ENCODE peak calls at places on chromosomes 16 and 17, in six cellular contexts. One of them, this sample, is unnamed.

GRCh38 chr16:17348042-17348783 is 122.5 kb downstream of the XYLT1 start:
- DNase-seq in SK-N-SH: no peak
- DNase-seq in A549: no peak
- DNase-seq in Karpas-422: no peak
- DNase-seq in PC-3: no peak
- DNase-seq in GM23248: no peak
- DNase-seq in this sample: no peak

GRCh38 chr17:61833536-61834203 is 29.7 kb downstream of the BRIP1 start:
- DNase-seq in A549: peak
- DNase-seq in SK-N-SH: no peak
- DNase-seq in PC-3: peak
- DNase-seq in Karpas-422: no peak
- DNase-seq in GM23248: peak
- DNase-seq in this sample: peak

GRCh38 chr16:54928421-54929089 is 2.1 kb upstream of the IRX5 start:
- DNase-seq in GM23248: peak
- DNase-seq in Karpas-422: peak
- DNase-seq in PC-3: no peak
- DNase-seq in A549: peak
- DNase-seq in SK-N-SH: peak
- DNase-seq in this sample: peak

GRCh38 chr17:57586099-57586702 is 158.9 kb downstream of the CCDC182 start:
- DNase-seq in PC-3: no peak
- DNase-seq in GM23248: no peak
- DNase-seq in Karpas-422: no peak
- DNase-seq in A549: no peak
- DNase-seq in SK-N-SH: peak
- DNase-seq in this sample: no peak

GRCh38 chr17:47700471-47701449 is 6.8 kb downstream of the TBKBP1 start:
- DNase-seq in GM23248: no peak
- DNase-seq in A549: no peak
- DNase-seq in SK-N-SH: no peak
- DNase-seq in Karpas-422: no peak
- DNase-seq in PC-3: no peak
- DNase-seq in this sample: no peak

GRCh38 chr16:87210949-87211348 is 106.2 kb downstream of the C16orf95 start:
- DNase-seq in SK-N-SH: no peak
- DNase-seq in A549: no peak
- DNase-seq in Karpas-422: no peak
- DNase-seq in PC-3: peak
- DNase-seq in GM23248: peak
- DNase-seq in this sample: peak

GRCh38 chr17:62899349-62899748 is 66.7 kb upstream of the TANC2 start:
- DNase-seq in PC-3: no peak
- DNase-seq in A549: no peak
- DNase-seq in Karpas-422: peak
- DNase-seq in GM23248: no peak
- DNase-seq in SK-N-SH: no peak
- DNase-seq in this sample: no peak

GRCh38 chr17:46960152-46960551 is 18.9 kb downstream of the RPRML start:
- DNase-seq in SK-N-SH: no peak
- DNase-seq in GM23248: no peak
- DNase-seq in A549: no peak
- DNase-seq in Karpas-422: no peak
- DNase-seq in PC-3: no peak
- DNase-seq in this sample: no peak

GRCh38 chr17:46911311-46911710 is 11.6 kb upstream of the GOSR2 start:
- DNase-seq in PC-3: no peak
- DNase-seq in A549: no peak
- DNase-seq in Karpas-422: no peak
- DNase-seq in SK-N-SH: no peak
- DNase-seq in GM23248: no peak
- DNase-seq in this sample: no peak

GRCh38 chr16:54927125-54928015 is 3.3 kb upstream of the IRX5 start:
- DNase-seq in GM23248: no peak
- DNase-seq in Karpas-422: peak
- DNase-seq in A549: no peak
- DNase-seq in PC-3: no peak
- DNase-seq in SK-N-SH: no peak
- DNase-seq in this sample: no peak

GRCh38 chr17:48799069-48799710 is 17.8 kb downstream of the TTLL6 start:
- DNase-seq in GM23248: no peak
- DNase-seq in PC-3: no peak
- DNase-seq in A549: no peak
- DNase-seq in SK-N-SH: no peak
- DNase-seq in Karpas-422: no peak
- DNase-seq in this sample: no peak

GRCh38 chr16:67663151-67663876 is 2.6 kb downstream of the PARD6A start:
- DNase-seq in GM23248: peak
- DNase-seq in Karpas-422: peak
- DNase-seq in SK-N-SH: peak
- DNase-seq in A549: peak
- DNase-seq in PC-3: no peak
- DNase-seq in this sample: no peak

GRCh38 chr17:15893333-15894024 is 51.5 kb upstream of the ADORA2B start:
- DNase-seq in Karpas-422: no peak
- DNase-seq in GM23248: peak
- DNase-seq in PC-3: peak
- DNase-seq in SK-N-SH: no peak
- DNase-seq in A549: no peak
- DNase-seq in this sample: peak

GRCh38 chr16:1374418-1375297 is 22.9 kb downstream of the GNPTG start:
- DNase-seq in A549: no peak
- DNase-seq in PC-3: no peak
- DNase-seq in SK-N-SH: no peak
- DNase-seq in GM23248: no peak
- DNase-seq in Karpas-422: no peak
- DNase-seq in this sample: no peak

GRCh38 chr16:79599837-79600635 is 501 bp downstream of the MAF start:
- DNase-seq in SK-N-SH: peak
- DNase-seq in Karpas-422: peak
- DNase-seq in PC-3: no peak
- DNase-seq in GM23248: peak
- DNase-seq in A549: peak
- DNase-seq in this sample: no peak

GRCh38 chr16:68035227-68035626 is 12.1 kb downstream of the DUS2 start:
- DNase-seq in A549: no peak
- DNase-seq in GM23248: no peak
- DNase-seq in PC-3: no peak
- DNase-seq in SK-N-SH: no peak
- DNase-seq in Karpas-422: no peak
- DNase-seq in this sample: no peak

GRCh38 chr16:12317121-12317810 is 340.7 kb downstream of the SNX29 start:
- DNase-seq in SK-N-SH: no peak
- DNase-seq in PC-3: no peak
- DNase-seq in Karpas-422: peak
- DNase-seq in A549: no peak
- DNase-seq in GM23248: no peak
- DNase-seq in this sample: no peak

GRCh38 chr17:42132941-42133340 is 10.3 kb downstream of the HSPB9 start:
- DNase-seq in GM23248: peak
- DNase-seq in SK-N-SH: no peak
- DNase-seq in Karpas-422: no peak
- DNase-seq in PC-3: no peak
- DNase-seq in A549: no peak
- DNase-seq in this sample: peak

GRCh38 chr16:11234884-11235702 is 20.9 kb downstream of the SOCS1 start:
- DNase-seq in PC-3: no peak
- DNase-seq in Karpas-422: no peak
- DNase-seq in SK-N-SH: no peak
- DNase-seq in GM23248: no peak
- DNase-seq in A549: no peak
- DNase-seq in this sample: no peak

GRCh38 chr17:59470624-59471297 is 94.6 kb upstream of the DHX40 start:
- DNase-seq in Karpas-422: no peak
- DNase-seq in PC-3: no peak
- DNase-seq in GM23248: no peak
- DNase-seq in SK-N-SH: no peak
- DNase-seq in A549: no peak
- DNase-seq in this sample: no peak

GRCh38 chr16:85800321-85800669 is 800 bp downstream of the COX4I1 start:
- DNase-seq in Karpas-422: no peak
- DNase-seq in SK-N-SH: no peak
- DNase-seq in A549: no peak
- DNase-seq in GM23248: peak
- DNase-seq in PC-3: no peak
- DNase-seq in this sample: no peak

GRCh38 chr17:65774787-65775186 is 213.3 kb upstream of the AXIN2 start:
- DNase-seq in A549: no peak
- DNase-seq in Karpas-422: no peak
- DNase-seq in GM23248: no peak
- DNase-seq in PC-3: no peak
- DNase-seq in SK-N-SH: no peak
- DNase-seq in this sample: peak
- H3K4me2 ChIP-seq in A549: no peak
- H3K4me2 ChIP-seq in Karpas-422: no peak
- H3K4me2 ChIP-seq in GM23248: no peak
- H3K4me2 ChIP-seq in PC-3: no peak
- H3K4me2 ChIP-seq in SK-N-SH: no peak
- H3K4me2 ChIP-seq in this sample: no peak

GRCh38 chr17:50288306-50288705 is 14.0 kb downstream of the TMEM92 start:
- DNase-seq in A549: no peak
- DNase-seq in PC-3: no peak
- DNase-seq in Karpas-422: no peak
- DNase-seq in GM23248: no peak
- DNase-seq in SK-N-SH: peak
- DNase-seq in this sample: no peak
- H3K4me2 ChIP-seq in A549: peak
- H3K4me2 ChIP-seq in PC-3: peak
- H3K4me2 ChIP-seq in Karpas-422: no peak
- H3K4me2 ChIP-seq in GM23248: peak
- H3K4me2 ChIP-seq in SK-N-SH: peak
- H3K4me2 ChIP-seq in this sample: no peak

DNA sequence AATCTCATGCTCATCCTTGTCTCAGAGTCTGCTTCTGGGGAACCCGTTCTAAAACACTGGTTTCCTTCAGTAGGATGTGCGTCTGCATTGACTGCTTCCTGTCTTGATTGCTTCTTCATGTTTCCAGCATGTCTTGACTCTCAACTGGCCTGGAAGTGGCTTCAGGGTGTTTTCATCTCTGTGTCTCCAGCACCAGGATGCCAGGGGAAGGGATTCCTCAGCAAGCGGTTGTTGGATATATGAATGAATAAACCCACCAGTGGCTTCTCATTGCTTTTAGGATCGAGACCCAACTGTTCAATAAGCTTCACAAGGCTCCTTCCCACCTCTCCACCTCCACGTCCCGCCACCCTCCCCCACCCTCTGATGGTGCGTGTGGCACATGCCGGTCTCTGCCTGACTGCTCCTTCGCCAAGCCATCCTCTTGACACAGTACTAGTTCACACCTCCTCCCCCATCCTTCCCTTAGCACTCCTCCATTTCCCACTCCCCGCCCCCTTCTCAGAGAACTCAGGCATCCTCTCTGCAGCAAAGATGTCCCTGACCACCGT is 14.1 kb upstream of the TNS4 start:
- DNase-seq in GM23248: no peak
- DNase-seq in PC-3: no peak
- DNase-seq in SK-N-SH: no peak
- DNase-seq in A549: no peak
- DNase-seq in Karpas-422: no peak
- DNase-seq in this sample: no peak
- H3K4me2 ChIP-seq in GM23248: no peak
- H3K4me2 ChIP-seq in PC-3: peak
- H3K4me2 ChIP-seq in SK-N-SH: no peak
- H3K4me2 ChIP-seq in A549: no peak
- H3K4me2 ChIP-seq in Karpas-422: no peak
- H3K4me2 ChIP-seq in this sample: no peak

DNA sequence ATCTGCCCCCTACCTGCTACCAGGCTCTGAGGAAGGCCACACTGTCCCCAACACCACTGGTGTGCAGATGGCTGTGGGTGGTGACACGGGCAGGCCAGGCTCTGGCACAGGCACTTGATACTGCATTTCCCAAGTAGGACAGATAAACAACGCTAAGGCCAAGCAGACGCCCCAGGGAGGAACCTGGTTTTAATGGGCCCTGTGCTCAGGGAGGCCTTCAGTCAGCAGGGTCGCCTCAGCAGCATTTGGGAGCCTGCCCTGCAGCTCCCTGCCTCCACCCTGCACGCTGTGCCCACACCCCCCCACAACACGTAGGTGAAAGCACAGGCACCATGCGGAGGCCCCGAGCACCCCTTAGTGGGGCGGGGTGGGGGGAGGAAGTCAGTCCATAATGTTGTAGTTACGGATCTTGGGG is 3.3 kb upstream of the FASN start:
- DNase-seq in SK-N-SH: peak
- DNase-seq in Karpas-422: no peak
- DNase-seq in A549: no peak
- DNase-seq in PC-3: no peak
- DNase-seq in GM23248: no peak
- DNase-seq in this sample: no peak
- H3K4me2 ChIP-seq in SK-N-SH: no peak
- H3K4me2 ChIP-seq in Karpas-422: no peak
- H3K4me2 ChIP-seq in A549: peak
- H3K4me2 ChIP-seq in PC-3: no peak
- H3K4me2 ChIP-seq in GM23248: no peak
- H3K4me2 ChIP-seq in this sample: no peak

GRCh38 chr17:77579717-77580116 is 378.8 kb upstream of the TNRC6C start:
- DNase-seq in SK-N-SH: no peak
- DNase-seq in A549: no peak
- DNase-seq in PC-3: no peak
- DNase-seq in GM23248: no peak
- DNase-seq in Karpas-422: peak
- DNase-seq in this sample: no peak
- H3K4me2 ChIP-seq in SK-N-SH: no peak
- H3K4me2 ChIP-seq in A549: no peak
- H3K4me2 ChIP-seq in PC-3: no peak
- H3K4me2 ChIP-seq in GM23248: no peak
- H3K4me2 ChIP-seq in Karpas-422: no peak
- H3K4me2 ChIP-seq in this sample: no peak

This sample was measured in endothelial cell of umbilical vein.